ENCODE peak calls at places on chromosome X, in seven cellular contexts. E is heart left ventricle; Q is SIG-M5; R is left lung; Z is stimulated activated CD8-positive, alpha-beta memory T cell treated with anti-CD3 and anti-CD28 coated beads, Interleukin-15, amount 100 ng/mL, for 24 hours; L is HT1080; Y is NCI-H510A. O is an unnamed sample.

GRCh38 chrX:44975666-44976263 is 102.8 kb downstream of the KDM6A start:
- DNase-seq in Q (no peak), Y (no peak), E (no peak), R (no peak), Z (no peak), L (peak; percentile 1), O (no peak)

GRCh38 chrX:110569506-110569905 is 210.9 kb downstream of the RTL9 start:
- DNase-seq in L (peak; percentile 61), R (no peak), E (no peak), Q (no peak), Y (no peak), Z (no peak), O (no peak)

GRCh38 chrX:104806346-104806745 is 240.3 kb downstream of the IL1RAPL2 start:
- DNase-seq in Z (no peak), R (no peak), L (no peak), E (no peak), Y (no peak), Q (no peak), O (no peak)

GRCh38 chrX:103864886-103865534 is 33.0 kb upstream of the RAB9B start:
- DNase-seq in E (no peak), Z (no peak), R (no peak), Q (no peak), L (no peak), Y (no peak), O (no peak)

GRCh38 chrX:103585421-103586313 is at the start of gene TCEAL4:
- DNase-seq in Z (no peak), Q (no peak), L (peak; percentile 17), E (peak; percentile 69), Y (peak; percentile 34), R (peak; percentile 87), O (peak; percentile 56)

GRCh38 chrX:14032383-14032782 is 2.7 kb upstream of the GEMIN8 start:
- DNase-seq in Z (no peak), Y (no peak), R (no peak), E (no peak), Q (no peak), L (peak; percentile 47), O (peak; percentile 75)

GRCh38 chrX:111352424-111352823 is 59.6 kb downstream of the DCX start:
- DNase-seq in L (peak; percentile 57), Q (no peak), Z (no peak), Y (no peak), E (peak; percentile 45), R (no peak), O (no peak)

GRCh38 chrX:14865201-14865600 is 7.7 kb downstream of the FANCB start:
- DNase-seq in Y (no peak), E (no peak), R (no peak), Z (no peak), L (no peak), Q (no peak), O (no peak)

GRCh38 chrX:110226931-110227330 is 91.0 kb downstream of the AMMECR1 start:
- DNase-seq in Y (no peak), Z (no peak), L (peak; percentile 23), E (no peak), Q (no peak), R (no peak), O (no peak)

GRCh38 chrX:106243376-106243775 is 75.3 kb downstream of the PWWP3B start:
- DNase-seq in Q (no peak), R (no peak), L (peak; percentile 3), E (no peak), Y (no peak), Z (no peak), O (no peak)

GRCh38 chrX:1554469-1555210 is 17.7 kb upstream of the P2RY8 start:
- DNase-seq in Z (no peak), E (no peak), R (no peak), L (no peak), Y (no peak), Q (no peak), O (no peak)

GRCh38 chrX:51837451-51837850 is 56.0 kb upstream of the MAGED1 start:
- DNase-seq in Q (no peak), Z (no peak), E (no peak), R (no peak), L (no peak), Y (no peak), O (no peak)

GRCh38 chrX:101550825-101551767 is 749 bp downstream of the ARMCX1 start:
- DNase-seq in Z (no peak), Q (no peak), Y (peak; percentile 35), E (peak; percentile 71), R (peak; percentile 68), L (peak; percentile 15), O (peak; percentile 43)

GRCh38 chrX:69137371-69137881 is 27.8 kb downstream of the PJA1 start:
- DNase-seq in L (peak; percentile 26), E (no peak), Y (no peak), R (no peak), Q (no peak), Z (no peak), O (peak; percentile 8)

GRCh38 chrX:8867454-8867853 is 66.3 kb upstream of the FAM9A start:
- DNase-seq in Q (no peak), R (no peak), Y (no peak), E (no peak), Z (no peak), L (peak; percentile 39), O (no peak)

GRCh38 chrX:65451663-65452062 is 82.9 kb downstream of the LAS1L start:
- DNase-seq in E (no peak), R (no peak), Z (no peak), L (peak; percentile 14), Y (no peak), Q (no peak), O (peak; percentile 50)

GRCh38 chrX:123311486-123311885 is 127.4 kb downstream of the GRIA3 start:
- DNase-seq in Z (no peak), E (no peak), L (no peak), Y (no peak), R (no peak), Q (no peak), O (no peak)

GRCh38 chrX:51002160-51002632 is 91.7 kb downstream of the BMP15 start:
- DNase-seq in L (no peak), Z (no peak), R (no peak), Y (no peak), Q (no peak), E (no peak), O (no peak)